ENCODE peak calls at places on chromosome 1, in five cellular contexts. X is K562, H is A549, W is GM12878, U is HepG2. E is an unnamed sample.

GRCh38 chr1:8015036-8015808 is 10.9 kb downstream of the ERRFI1 start:
- DNase-seq in X (peak), H (peak), W (peak), U (peak), E (no peak)

GRCh38 chr1:25871086-25871703 is 4.3 kb downstream of the PAQR7 start:
- DNase-seq in X (peak), H (no peak), W (no peak), U (peak), E (peak)

GRCh38 chr1:182301026-182301436 is 90.6 kb downstream of the GLUL start:
- DNase-seq in X (no peak), H (no peak), W (no peak), U (no peak), E (no peak)

GRCh38 chr1:14255231-14255630 is 343.3 kb upstream of the KAZN start:
- DNase-seq in X (no peak), H (no peak), W (no peak), U (no peak), E (no peak)

GRCh38 chr1:2258996-2259395 is 30.9 kb downstream of the SKI start:
- DNase-seq in X (no peak), H (no peak), W (no peak), U (no peak), E (no peak)

GRCh38 chr1:213389061-213389581 is 338.1 kb downstream of the RPS6KC1 start:
- DNase-seq in X (no peak), H (no peak), W (no peak), U (no peak), E (no peak)

GRCh38 chr1:3863231-3863935 is 6.1 kb downstream of the DFFB start:
- DNase-seq in X (no peak), H (no peak), W (no peak), U (no peak), E (no peak)

GRCh38 chr1:11080931-11081330 is 18.7 kb downstream of the EXOSC10 start:
- DNase-seq in X (no peak), H (no peak), W (no peak), U (no peak), E (peak)

GRCh38 chr1:50218344-50218743 is 109.6 kb downstream of the ELAVL4 start:
- DNase-seq in X (no peak), H (no peak), W (no peak), U (no peak), E (no peak)

GRCh38 chr1:213371769-213372619 is 321.0 kb downstream of the RPS6KC1 start:
- DNase-seq in X (no peak), H (no peak), W (no peak), U (peak), E (no peak)

GRCh38 chr1:158333405-158334145 is 2.2 kb upstream of the CD1B start:
- DNase-seq in X (no peak), H (no peak), W (no peak), U (no peak), E (no peak)

GRCh38 chr1:183097438-183098051 is 74.3 kb downstream of the LAMC1 start:
- DNase-seq in X (no peak), H (no peak), W (no peak), U (no peak), E (no peak)

GRCh38 chr1:175221548-175222175 is 29.1 kb upstream of the KIAA0040 start:
- DNase-seq in X (no peak), H (no peak), W (no peak), U (no peak), E (peak)

GRCh38 chr1:184285401-184286087 is 101.3 kb upstream of the C1orf21 start:
- DNase-seq in X (no peak), H (no peak), W (no peak), U (no peak), E (no peak)

GRCh38 chr1:46569909-46570725 is 18.7 kb upstream of the KNCN start:
- DNase-seq in X (no peak), H (no peak), W (no peak), U (no peak), E (no peak)

GRCh38 chr1:24622218-24622617 is 20.9 kb upstream of the SRRM1 start:
- DNase-seq in X (no peak), H (no peak), W (no peak), U (no peak), E (no peak)

GRCh38 chr1:55720243-55720642 is 505.1 kb upstream of the USP24 start:
- DNase-seq in X (no peak), H (no peak), W (no peak), U (no peak), E (no peak)

DNA sequence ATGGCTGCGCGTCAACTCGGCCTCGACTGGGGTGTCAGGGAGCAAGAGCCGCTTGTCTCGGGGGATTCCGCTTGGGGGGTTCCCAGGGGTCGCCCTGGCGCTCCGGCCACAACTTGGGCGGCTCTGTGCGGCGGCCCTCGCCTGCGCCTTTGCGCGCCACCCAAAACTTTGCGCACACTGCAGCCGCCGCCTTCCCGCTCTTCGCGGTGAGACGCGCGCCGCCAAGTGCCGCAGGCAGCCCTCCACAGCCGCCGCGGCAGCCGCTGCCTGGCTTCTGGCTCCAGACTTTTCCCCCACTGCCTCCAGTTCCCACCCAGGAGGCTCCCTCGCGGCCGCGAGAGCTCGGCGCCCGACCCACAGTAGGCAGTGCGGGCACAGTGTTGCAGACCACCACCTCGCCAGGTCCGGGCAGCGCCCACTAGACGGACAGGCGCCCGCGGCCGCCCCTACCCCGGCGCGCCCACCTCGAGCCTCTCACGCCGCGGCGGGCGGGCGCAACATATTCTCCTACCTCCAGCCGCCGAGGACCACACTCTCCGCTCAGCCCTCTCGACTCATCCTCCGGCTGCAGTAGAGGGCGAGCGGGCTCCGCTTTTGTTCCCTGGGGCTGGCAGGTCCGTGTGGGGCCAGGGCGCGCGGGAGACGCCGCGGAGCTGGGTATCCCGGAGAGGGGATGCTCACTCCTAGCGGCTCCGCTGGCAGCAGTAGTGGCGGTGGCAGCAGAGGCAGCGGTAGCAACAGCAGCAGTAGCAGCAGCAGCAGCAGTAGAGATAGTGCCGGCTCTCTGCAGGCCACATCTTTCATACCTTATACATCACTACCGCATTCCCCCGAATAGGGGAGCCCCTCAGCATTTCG is 296.6 kb downstream of the OMA1 start:
- DNase-seq in X (no peak), H (no peak), W (no peak), U (peak), E (peak)
- TF ChIP-seq MAX in X (no peak), H (no peak), W (no peak), U (no peak), E (peak)

GRCh38 chr1:15936025-15936424 is 39.9 kb downstream of the ZBTB17 start:
- DNase-seq in X (no peak), H (no peak), W (no peak), U (no peak), E (no peak)
- TF ChIP-seq ESRRA in X (no peak), H (no peak), W (no peak), U (no peak), E (no peak)

DNA sequence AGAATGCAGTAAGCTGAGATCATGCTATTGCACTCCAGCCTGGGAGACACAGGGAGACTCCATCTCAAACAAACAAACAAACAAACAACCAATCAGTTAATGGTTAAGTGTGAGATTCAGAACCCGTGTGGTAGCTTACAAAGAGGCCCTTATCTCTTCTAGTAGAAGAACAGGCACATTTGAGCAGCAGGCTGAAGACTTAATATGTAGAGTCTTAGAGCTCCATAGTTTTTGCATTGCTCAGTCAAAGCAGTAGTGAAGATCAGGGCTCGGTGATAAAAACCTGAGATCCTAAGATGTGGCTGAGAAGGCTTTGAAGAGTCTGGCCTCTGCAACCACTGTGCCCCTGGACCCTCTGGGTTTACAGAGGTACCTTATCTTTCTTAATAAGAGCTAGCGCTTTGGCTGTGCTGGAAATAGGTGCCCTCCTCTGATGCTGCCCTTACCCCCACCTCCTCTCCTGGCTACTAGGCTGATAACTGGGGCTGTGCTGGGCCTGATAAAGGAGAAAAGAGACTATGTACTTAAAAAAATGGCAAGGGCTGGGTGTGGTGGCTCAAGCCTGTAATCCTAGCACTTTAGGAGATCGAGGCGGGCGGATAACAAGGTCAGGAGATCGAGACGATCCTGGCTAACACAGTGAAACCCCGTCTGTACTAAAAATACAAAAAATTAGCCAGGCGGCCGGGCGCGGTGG is 10.5 kb upstream of the UCK2 start:
- DNase-seq in X (no peak), H (no peak), W (no peak), U (no peak), E (no peak)
- TF ChIP-seq MAX in X (no peak), H (no peak), W (no peak), U (no peak), E (no peak)

DNA sequence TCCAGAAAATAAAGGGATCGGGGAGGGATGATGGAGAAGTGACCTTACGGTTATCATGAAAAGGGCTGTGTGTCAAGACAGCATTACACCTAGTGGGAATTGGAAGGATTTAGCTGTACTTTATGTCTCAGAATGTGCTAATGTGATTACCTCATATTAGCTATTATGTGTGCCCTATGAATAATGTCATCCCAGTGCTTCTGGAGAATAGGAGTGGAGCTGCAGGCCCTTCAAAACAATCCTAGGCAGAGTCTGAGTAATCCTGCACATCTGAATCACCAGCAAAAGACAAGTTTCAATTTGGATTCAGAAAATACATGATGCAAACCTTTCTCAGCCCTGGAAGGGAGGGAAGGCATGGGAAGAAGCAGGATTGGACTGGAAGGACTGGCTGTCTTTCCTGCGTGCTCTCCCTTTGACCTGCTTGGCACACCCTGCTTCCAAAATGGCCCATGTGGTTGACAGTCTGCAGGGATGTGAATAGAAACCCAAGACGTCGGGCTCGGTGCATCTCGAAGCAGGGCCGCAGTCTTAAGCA is 54.1 kb upstream of the TARBP1 start:
- DNase-seq in X (no peak), H (no peak), W (no peak), U (no peak), E (no peak)
- TF ChIP-seq ESRRA in X (no peak), H (no peak), W (no peak), U (no peak), E (no peak)

DNA sequence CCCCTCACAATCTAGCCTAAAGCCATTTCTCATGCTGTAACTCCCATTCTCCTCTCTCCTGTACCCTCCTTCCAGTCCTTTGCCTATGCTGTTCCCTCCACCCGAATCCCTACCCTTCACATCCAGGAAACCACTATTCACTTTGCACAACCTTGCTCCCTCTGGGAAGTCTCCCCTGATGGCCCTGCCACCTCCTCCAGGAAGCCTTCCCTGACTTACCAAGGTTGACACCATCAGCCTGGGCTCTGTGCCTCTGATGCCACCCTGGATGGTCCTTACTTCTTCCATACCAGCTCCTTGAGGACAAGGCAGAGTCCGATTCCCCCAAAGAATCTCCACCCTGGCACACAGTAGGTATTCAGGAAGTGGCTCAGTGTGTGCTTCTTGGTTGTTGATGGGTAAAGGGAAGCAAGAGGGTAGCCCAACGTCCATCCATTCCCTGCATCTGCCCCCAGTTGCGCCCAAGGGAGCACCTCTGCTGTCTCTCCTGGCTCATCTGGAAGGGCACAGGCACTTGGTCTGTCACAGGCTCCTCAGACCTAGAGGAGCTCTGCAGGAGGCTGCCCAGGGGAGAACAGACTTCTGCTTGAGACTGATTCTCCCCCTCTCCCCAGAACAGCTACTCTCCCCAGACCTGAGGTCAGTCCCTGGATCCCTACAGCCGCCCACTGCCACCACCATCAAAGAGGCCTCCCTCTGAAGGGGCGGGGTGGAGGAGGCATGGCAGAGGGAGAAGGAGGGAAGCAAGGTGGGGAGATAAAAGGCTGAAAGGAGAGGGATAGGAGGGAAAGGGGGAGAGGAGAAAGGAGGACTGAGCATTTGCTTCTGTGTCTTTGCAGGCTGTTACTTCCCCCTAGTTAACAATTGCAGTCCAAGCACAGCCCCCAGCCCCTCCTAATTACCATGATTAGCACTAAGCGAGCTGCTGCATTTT is 36.1 kb upstream of the ZC3H12A start:
- DNase-seq in X (no peak), H (no peak), W (no peak), U (no peak), E (no peak)
- TF ChIP-seq MAX in X (no peak), H (no peak), W (no peak), U (no peak), E (no peak)

GRCh38 chr1:63951076-63951946 is 177.5 kb downstream of the ROR1 start:
- DNase-seq in X (no peak), H (no peak), W (no peak), U (no peak), E (no peak)
- TF ChIP-seq ESRRA in X (no peak), H (no peak), W (no peak), U (no peak), E (no peak)

GRCh38 chr1:32334274-32334861 is 1.7 kb downstream of the MARCKSL1 start:
- DNase-seq in X (no peak), H (no peak), W (no peak), U (no peak), E (no peak)
- TF ChIP-seq MAX in X (no peak), H (no peak), W (no peak), U (no peak), E (no peak)

GRCh38 chr1:162389971-162390370 is 8.4 kb downstream of the C1orf226 start:
- DNase-seq in X (peak), H (no peak), W (no peak), U (no peak), E (no peak)

GRCh38 chr1:162387226-162388082 is 5.9 kb downstream of the C1orf226 start:
- DNase-seq in X (no peak), H (no peak), W (no peak), U (no peak), E (no peak)

GRCh38 chr1:162389021-162389818 is 7.7 kb downstream of the C1orf226 start:
- DNase-seq in X (no peak), H (no peak), W (no peak), U (no peak), E (no peak)

GRCh38 chr1:162388083-162388594 is 6.6 kb downstream of the C1orf226 start:
- DNase-seq in X (no peak), H (no peak), W (no peak), U (no peak), E (no peak)

DNA sequence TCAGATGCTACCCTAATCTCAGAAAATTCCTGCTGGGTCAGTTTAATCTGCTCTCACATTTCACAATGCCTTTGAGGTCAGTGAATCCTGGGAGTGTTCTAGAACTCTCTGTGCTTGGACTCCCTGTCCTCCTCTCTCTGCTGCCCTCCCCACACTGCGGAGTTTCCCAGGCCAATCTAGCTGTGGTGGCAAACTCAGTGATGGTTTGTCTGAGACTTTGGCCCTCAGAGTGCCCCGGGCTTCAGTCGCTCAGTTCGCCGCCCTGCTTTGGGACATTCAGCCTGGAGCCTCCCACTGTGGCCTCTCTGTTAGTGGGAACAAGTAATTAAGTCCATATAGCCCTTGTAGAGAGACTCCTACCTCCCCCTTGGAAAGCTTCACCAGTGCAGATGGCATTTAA is 7.1 kb downstream of the C1orf226 start:
- DNase-seq in X (no peak), H (no peak), W (no peak), U (no peak), E (no peak)
- TF ChIP-seq ESRRA in X (no peak), H (no peak), W (no peak), U (no peak), E (no peak)